ENCODE peak calls at places on chromosomes 6 and 20, in five cellular contexts. F is psoas muscle, J is hepatocyte, P is fibroblast of lung, N is fibroblast of pulmonary artery. I is an unnamed sample.

GRCh38 chr6:133761706-133762105 is 127.2 kb upstream of the TCF21 start:
- DNase-seq in F (no peak), J (no peak), P (peak; percentile 73), N (no peak), I (peak; percentile 75)

GRCh38 chr6:39772559-39773283 is 19.5 kb upstream of the DAAM2 start:
- DNase-seq in F (no peak), J (no peak), P (no peak), N (no peak), I (no peak)

GRCh38 chr6:69894578-69895347 is 28.4 kb downstream of the COL19A1 start:
- DNase-seq in F (no peak), J (peak; percentile 17), P (peak; percentile 92), N (peak; percentile 77), I (peak; percentile 69)

GRCh38 chr20:53900380-53900999 is 169.9 kb downstream of the BCAS1 start:
- DNase-seq in F (no peak), J (no peak), P (peak; percentile 59), N (peak; percentile 88), I (peak; percentile 94)

GRCh38 chr6:13762648-13763441 is 51.2 kb upstream of the RANBP9 start:
- DNase-seq in F (no peak), J (peak; percentile 57), P (peak; percentile 97), N (peak; percentile 88), I (peak; percentile 88)

GRCh38 chr20:45193331-45193730 is 13.5 kb upstream of the SEMG1 start:
- DNase-seq in F (no peak), J (no peak), P (no peak), N (no peak), I (no peak)

GRCh38 chr6:4672772-4673171 is 103.4 kb upstream of the CDYL start:
- DNase-seq in F (no peak), J (no peak), P (peak; percentile 21), N (peak; percentile 73), I (no peak)

GRCh38 chr6:150573041-150573681 is 26.5 kb upstream of the PLEKHG1 start:
- DNase-seq in F (no peak), J (peak; percentile 41), P (peak; percentile 24), N (no peak), I (no peak)

GRCh38 chr6:167499161-167499660 is 174.3 kb downstream of the TTLL2 start:
- DNase-seq in F (no peak), J (peak; percentile 35), P (no peak), N (no peak), I (no peak)

GRCh38 chr6:4342407-4343137 is 207.2 kb upstream of the ECI2 start:
- DNase-seq in F (no peak), J (no peak), P (peak; percentile 51), N (no peak), I (no peak)

GRCh38 chr20:37298190-37298939 is 8.9 kb downstream of the MANBAL start:
- DNase-seq in F (peak; percentile 62), J (no peak), P (peak; percentile 73), N (peak; percentile 73), I (peak; percentile 83)

GRCh38 chr6:10419749-10420545 is 5.1 kb upstream of the TFAP2A start:
- DNase-seq in F (no peak), J (no peak), P (no peak), N (no peak), I (no peak)

GRCh38 chr20:43916875-43917371 is 2.3 kb downstream of the TOX2 start:
- DNase-seq in F (no peak), J (no peak), P (peak; percentile 50), N (peak; percentile 24), I (peak; percentile 32)

GRCh38 chr6:109239918-109240321 is 142.3 kb downstream of the CD164 start:
- DNase-seq in F (no peak), J (no peak), P (no peak), N (no peak), I (no peak)

GRCh38 chr20:48329676-48330644 is 497.8 kb downstream of the PREX1 start:
- DNase-seq in F (no peak), J (no peak), P (peak; percentile 28), N (peak; percentile 27), I (peak; percentile 22)

GRCh38 chr20:47198254-47198671 is 158.2 kb downstream of the ZMYND8 start:
- DNase-seq in F (no peak), J (no peak), P (no peak), N (no peak), I (peak; percentile 45)

GRCh38 chr6:31898200-31899011 is 908 bp upstream of the EHMT2 start:
- DNase-seq in F (no peak), J (peak; percentile 69), P (peak; percentile 47), N (peak; percentile 50), I (peak; percentile 44)

DNA sequence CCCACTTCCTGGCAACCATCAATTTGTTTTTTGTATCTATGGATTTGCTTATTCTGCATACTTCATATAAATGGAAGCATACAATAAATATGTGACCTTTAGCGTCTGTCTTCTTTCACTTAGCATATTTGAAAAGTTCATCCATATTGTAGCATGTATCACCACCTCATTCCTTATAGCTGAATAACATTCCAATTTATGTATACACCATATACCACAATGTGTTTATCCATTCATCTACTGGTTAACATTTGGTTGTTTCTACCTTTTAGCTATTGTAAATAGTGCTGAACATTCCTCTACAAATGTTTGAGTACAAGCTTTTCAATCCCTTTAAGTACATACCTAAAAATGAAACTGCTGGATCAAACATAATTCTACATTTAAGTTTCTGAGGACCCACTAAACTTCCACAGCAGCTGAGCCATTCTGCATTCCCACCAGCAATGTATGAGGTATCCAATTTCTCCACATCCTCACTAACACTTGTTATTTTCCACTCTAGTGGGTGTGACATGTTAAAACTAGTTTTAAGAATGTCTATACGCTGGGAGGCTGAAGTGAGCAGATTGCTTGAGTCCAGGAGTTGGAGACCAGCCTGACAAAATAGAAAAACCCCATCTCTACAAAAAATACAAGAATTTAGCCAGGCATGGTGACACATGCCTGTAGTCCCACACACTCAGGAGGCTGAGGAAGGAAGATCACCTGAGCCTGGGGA is 32.9 kb downstream of the NUDT3 start:
- DNase-seq in F (no peak), J (no peak), P (no peak), N (no peak), I (no peak)
- H3K4me3 ChIP-seq in F (no peak overlapping the region), J (no peak overlapping the region), P (no peak overlapping the region), N (no peak overlapping the region), I (no peak overlapping the region)

DNA sequence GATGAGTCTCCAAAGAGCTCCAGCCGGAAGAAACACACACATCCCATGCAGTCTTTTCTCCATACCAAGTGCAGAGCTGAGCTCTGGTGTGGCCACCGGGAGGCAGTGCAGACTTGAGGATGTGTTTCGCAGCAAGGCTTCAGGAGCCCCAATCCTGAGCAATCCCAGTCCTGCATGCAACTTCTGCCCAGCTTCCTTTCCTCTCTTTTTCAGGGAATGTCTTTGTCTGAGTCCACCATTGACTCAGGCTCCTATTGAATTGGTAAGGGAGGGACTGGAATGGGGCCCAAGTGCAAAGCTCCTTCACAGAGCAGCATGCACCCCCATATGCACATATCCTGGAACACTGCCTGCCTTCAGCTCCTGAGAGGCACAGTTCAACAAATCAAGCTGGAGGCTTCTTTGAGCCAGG is 50.5 kb upstream of the ASIP start:
- DNase-seq in F (peak; percentile 51), J (peak; percentile 88), P (peak; percentile 88), N (peak; percentile 93), I (peak; percentile 90)
- TF ChIP-seq CTCF in F (peak; percentile 71), J (peak; percentile 95), P (peak; percentile 96), N (peak; percentile 95), I (peak; percentile 97)

GRCh38 chr6:26491604-26492003 is 8.5 kb upstream of the BTN1A1 start:
- DNase-seq in F (no peak), J (no peak), P (no peak), N (no peak), I (no peak)

GRCh38 chr6:26493258-26493657 is 6.8 kb upstream of the BTN1A1 start:
- DNase-seq in F (no peak), J (no peak), P (peak; percentile 43), N (peak; percentile 44), I (peak; percentile 53)

GRCh38 chr6:26490576-26490964 is 9.5 kb upstream of the BTN1A1 start:
- DNase-seq in F (no peak), J (no peak), P (no peak), N (no peak), I (no peak)

GRCh38 chr6:26487466-26487865 is 12.6 kb upstream of the BTN1A1 start:
- DNase-seq in F (no peak), J (no peak), P (no peak), N (no peak), I (no peak)

GRCh38 chr6:26489926-26490575 is 10.1 kb upstream of the BTN1A1 start:
- DNase-seq in F (no peak), J (no peak), P (no peak), N (no peak), I (no peak)
- H3K4me3 ChIP-seq in F (no peak overlapping the region), J (no peak overlapping the region), P (no peak overlapping the region), N (no peak overlapping the region), I (no peak overlapping the region)

GRCh38 chr6:28542440-28543293 is 17.0 kb downstream of the GPX5 start:
- DNase-seq in F (no peak), J (peak; percentile 90), P (peak; percentile 87), N (peak; percentile 82), I (peak; percentile 83)
- TF ChIP-seq CTCF in F (no peak), J (peak; percentile 77), P (peak; percentile 46), N (peak; percentile 54), I (peak; percentile 52)

DNA sequence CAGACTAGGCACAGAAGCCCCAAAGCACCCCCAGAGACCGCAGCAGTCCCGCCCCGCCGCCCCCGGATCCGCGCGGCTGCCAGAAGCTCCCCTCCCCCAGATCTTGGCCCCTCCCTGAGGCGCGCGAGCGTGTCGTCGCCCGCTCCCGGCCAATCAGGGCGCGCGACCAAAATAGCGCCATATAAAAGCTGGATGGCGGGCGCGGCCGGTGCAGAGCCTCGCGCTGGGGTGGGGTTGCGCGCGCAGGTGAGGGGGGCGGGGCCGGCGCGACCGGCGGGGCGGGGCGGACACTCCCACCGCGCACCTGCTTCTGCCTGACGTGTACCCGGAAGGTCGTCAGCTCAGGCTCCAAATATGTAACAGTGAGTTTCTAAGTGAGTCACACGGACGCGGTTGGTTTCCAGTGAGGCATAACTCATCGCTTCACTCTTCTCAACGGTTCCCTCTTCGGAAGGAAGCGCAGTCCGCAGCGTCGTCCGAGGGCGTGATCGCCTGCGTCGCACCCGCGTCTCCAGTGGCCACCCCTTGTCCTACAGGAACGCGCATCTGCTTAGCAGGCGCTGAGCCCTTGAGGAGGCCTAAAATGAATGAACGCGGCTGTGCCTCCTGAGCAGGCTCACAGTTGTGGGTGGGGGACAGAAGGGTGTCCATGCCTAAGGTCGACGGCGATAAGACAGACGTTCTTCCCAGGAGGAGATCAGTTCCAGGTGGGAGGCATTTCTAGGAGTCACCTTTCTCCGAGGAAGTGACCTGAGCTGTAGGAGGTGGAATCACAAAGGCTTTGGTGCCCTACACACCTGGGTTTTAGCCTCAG is 50.6 kb upstream of the EZR start:
- DNase-seq in F (peak; percentile 87), J (peak; percentile 97), P (peak; percentile 81), N (peak; percentile 91), I (peak; percentile 95)
- H3K4me3 ChIP-seq in F (peak overlapping the region; percentile 64), J (peak overlapping the region; percentile 3), P (peak overlapping the region; percentile 69), N (peak overlapping the region; percentile 52), I (peak overlapping the region; percentile 52)

GRCh38 chr6:43213431-43213830 is 15.8 kb downstream of the DNPH1 start:
- DNase-seq in F (no peak), J (no peak), P (no peak), N (no peak), I (no peak)

GRCh38 chr6:43216200-43216599 is 13.1 kb downstream of the DNPH1 start:
- DNase-seq in F (no peak), J (no peak), P (no peak), N (no peak), I (no peak)

GRCh38 chr6:43207286-43207685 is 22.0 kb downstream of the DNPH1 start:
- DNase-seq in F (no peak), J (no peak), P (no peak), N (no peak), I (no peak)

GRCh38 chr6:43215066-43215465 is 14.2 kb downstream of the DNPH1 start:
- DNase-seq in F (no peak), J (no peak), P (no peak), N (no peak), I (no peak)

GRCh38 chr6:43211960-43212359 is 17.3 kb downstream of the DNPH1 start:
- DNase-seq in F (no peak), J (no peak), P (no peak), N (no peak), I (no peak)
- TF ChIP-seq CTCF in F (no peak), J (peak; percentile 11), P (no peak), N (peak; percentile 7), I (no peak)

I was measured in fibroblast of mammary gland.